ENCODE peak calls at places on chromosome 7, in ten cellular contexts. F is fibroblast of pulmonary artery; T is NCI-H2171 treated with DMSO at 0.1 percent for 48 hours; I is NCI-H2029; J is coronary artery; R is T-helper 2 cell; P is activated naive CD4-positive, alpha-beta T cell treated with anti-CD3 and anti-CD28 coated beads for 36 hours; Z is foreskin melanocyte; D is left ventricle myocardium inferior; U is astrocyte of the cerebellum. A is an unnamed sample.

GRCh38 chr7:50607524-50608125 is 42.4 kb upstream of the DDC start:
- DNase-seq in F (no peak), T (no peak), I (no peak), J (no peak), R (no peak), P (no peak), Z (no peak), D (no peak), U (no peak), A (no peak)

GRCh38 chr7:69676247-69676646 is 78.0 kb downstream of the AUTS2 start:
- DNase-seq in F (no peak), T (no peak), I (no peak), J (no peak), R (no peak), P (no peak), Z (no peak), D (no peak), U (no peak), A (no peak)

GRCh38 chr7:7576344-7576743 is 9.7 kb downstream of the MIOS start:
- DNase-seq in F (no peak), T (no peak), I (no peak), J (no peak), R (no peak), P (no peak), Z (no peak), D (no peak), U (no peak), A (no peak)

GRCh38 chr7:124032369-124033092 is at the start of gene TMEM229A:
- DNase-seq in F (peak), T (peak), I (peak), J (no peak), R (no peak), P (peak), Z (peak), D (peak), U (peak), A (peak)

GRCh38 chr7:130814753-130815152 is 80.7 kb upstream of the KLF14 start:
- DNase-seq in F (peak), T (peak), I (no peak), J (no peak), R (no peak), P (peak), Z (no peak), D (no peak), U (no peak), A (peak)

GRCh38 chr7:139526578-139527544 is 3.4 kb downstream of the CLEC2L start:
- DNase-seq in F (peak), T (no peak), I (no peak), J (no peak), R (no peak), P (no peak), Z (peak), D (no peak), U (peak), A (peak)

GRCh38 chr7:7428806-7429205 is 106.9 kb downstream of the COL28A1 start:
- DNase-seq in F (peak), T (no peak), I (no peak), J (no peak), R (no peak), P (no peak), Z (no peak), D (no peak), U (no peak), A (peak)

GRCh38 chr7:137590686-137591255 is 247.2 kb upstream of the PTN start:
- DNase-seq in F (no peak), T (no peak), I (no peak), J (no peak), R (no peak), P (no peak), Z (no peak), D (no peak), U (no peak), A (no peak)

GRCh38 chr7:46544396-46545008 is 623.4 kb upstream of the IGFBP3 start:
- DNase-seq in F (peak), T (no peak), I (no peak), J (no peak), R (no peak), P (no peak), Z (peak), D (no peak), U (peak), A (peak)

GRCh38 chr7:53218730-53219504 is 183.5 kb downstream of the POM121L12 start:
- DNase-seq in F (no peak), T (no peak), I (no peak), J (no peak), R (no peak), P (no peak), Z (no peak), D (peak), U (peak), A (no peak)

GRCh38 chr7:158908552-158908951 is 52.2 kb downstream of the DYNC2I1 start:
- DNase-seq in F (no peak), T (no peak), I (no peak), J (no peak), R (no peak), P (no peak), Z (no peak), D (no peak), U (no peak), A (no peak)

GRCh38 chr7:121519548-121520521 is 123.7 kb upstream of the FAM3C start:
- DNase-seq in F (no peak), T (no peak), I (no peak), J (no peak), R (no peak), P (no peak), Z (no peak), D (peak), U (no peak), A (peak)

GRCh38 chr7:20440472-20441105 is 109.9 kb downstream of the ITGB8 start:
- DNase-seq in F (peak), T (no peak), I (no peak), J (no peak), R (no peak), P (peak), Z (no peak), D (no peak), U (no peak), A (peak)

GRCh38 chr7:129367700-129368388 is 66.4 kb upstream of the STRIP2 start:
- DNase-seq in F (peak), T (peak), I (peak), J (no peak), R (peak), P (peak), Z (peak), D (peak), U (peak), A (peak)

GRCh38 chr7:79668292-79668691 is 214.8 kb upstream of the MAGI2 start:
- DNase-seq in F (peak), T (no peak), I (no peak), J (no peak), R (no peak), P (no peak), Z (no peak), D (no peak), U (no peak), A (no peak)

A was measured in cardiac fibroblast.